ENCODE peak calls at places on chromosomes 13 and 19, in six cellular contexts. A is thoracic aorta, R is tibial artery, S is heart left ventricle, G is cardiac muscle cell, N is suprapubic skin. B is an unnamed sample. For H3K4me1, the result is how much of the 10 kb centered on the place peaks cover.

GRCh38 chr13:80783926-80784325 is 443.0 kb upstream of the SPRY2 start:
- DNase-seq in A (no peak), R (no peak), S (no peak), G (no peak), N (no peak), B (no peak)

GRCh38 chr19:57351867-57352266 is 796 bp downstream of the ZNF304 start:
- DNase-seq in A (no peak), R (no peak), S (no peak), G (no peak), N (no peak), B (peak)

GRCh38 chr19:18772620-18773587 is 18.2 kb downstream of the COMP start:
- DNase-seq in A (no peak), R (no peak), S (no peak), G (no peak), N (no peak), B (peak)

GRCh38 chr19:33299061-33299665 is 3.2 kb downstream of the CEBPA start:
- DNase-seq in A (no peak), R (no peak), S (no peak), G (no peak), N (peak), B (no peak)

GRCh38 chr19:28519950-28520861 is 692.7 kb downstream of the UQCRFS1 start:
- DNase-seq in A (no peak), R (no peak), S (no peak), G (no peak), N (no peak), B (peak)

GRCh38 chr19:35015576-35016351 is 14.5 kb upstream of the SCN1B start:
- DNase-seq in A (no peak), R (no peak), S (no peak), G (no peak), N (no peak), B (no peak)

GRCh38 chr13:43905435-43906031 is 25.8 kb downstream of the LACC1 start:
- DNase-seq in A (no peak), R (peak), S (no peak), G (peak), N (no peak), B (peak)

GRCh38 chr13:31431722-31432137 is 232.0 kb downstream of the B3GLCT start:
- DNase-seq in A (no peak), R (peak), S (peak), G (peak), N (peak), B (peak)

GRCh38 chr19:47813304-47813994 is 8.3 kb upstream of the CRX start:
- DNase-seq in A (no peak), R (peak), S (peak), G (peak), N (peak), B (no peak)

GRCh38 chr13:39612023-39612637 is 9.1 kb upstream of the LHFPL6 start:
- DNase-seq in A (peak), R (peak), S (peak), G (peak), N (peak), B (peak)

GRCh38 chr19:17703823-17704463 is 15.3 kb upstream of the MAP1S start:
- DNase-seq in A (no peak), R (peak), S (peak), G (peak), N (no peak), B (no peak)

GRCh38 chr13:77506874-77507273 is 28.6 kb upstream of the SCEL start:
- DNase-seq in A (no peak), R (no peak), S (no peak), G (no peak), N (no peak), B (no peak)

GRCh38 chr19:34149873-34150272 is 22.4 kb upstream of the LSM14A start:
- DNase-seq in A (no peak), R (no peak), S (no peak), G (no peak), N (no peak), B (no peak)

GRCh38 chr13:73109288-73109899 is 50.6 kb downstream of the KLF5 start:
- DNase-seq in A (no peak), R (no peak), S (no peak), G (no peak), N (no peak), B (no peak)

GRCh38 chr19:495440-496332 is 600 bp upstream of the MADCAM1 start:
- DNase-seq in A (no peak), R (no peak), S (no peak), G (no peak), N (no peak), B (no peak)

DNA sequence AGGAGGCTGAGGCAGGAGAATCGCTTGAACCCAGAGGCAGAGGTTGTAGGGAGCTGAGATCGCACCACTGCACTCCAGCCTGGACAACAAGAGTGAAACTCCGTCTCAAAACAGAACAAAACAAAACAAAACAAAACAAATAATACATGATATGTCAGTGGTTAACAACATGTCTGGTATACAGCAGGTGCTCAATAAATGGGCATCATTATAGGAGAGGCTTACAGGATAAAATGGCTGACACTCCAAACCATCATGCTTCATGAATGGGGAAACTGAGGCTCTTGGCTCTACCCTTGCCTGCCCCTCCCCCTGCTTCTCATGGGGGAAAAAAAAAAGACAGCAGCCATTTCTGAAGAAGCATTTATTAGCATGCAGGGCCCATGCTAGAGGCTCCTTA is 3.0 kb upstream of the RAB3D start:
- DNase-seq in A (no peak), R (no peak), S (no peak), G (no peak), N (no peak), B (no peak)
- H3K4me1 ChIP-seq in A (half or more), R (under half), S (half or more), G (under half), N (half or more), B (under half)

GRCh38 chr13:33259296-33259695 is 26.3 kb downstream of the STARD13 start:
- DNase-seq in A (no peak), R (no peak), S (no peak), G (no peak), N (no peak), B (no peak)
- H3K27ac ChIP-seq in A (no peak), R (no peak), S (peak), G (no peak), N (peak), B (no peak)

GRCh38 chr13:50989476-50989875 is 79.9 kb downstream of the RNASEH2B start:
- DNase-seq in A (no peak), R (peak), S (no peak), G (peak), N (no peak), B (no peak)
- TF ChIP-seq CTCF in A (no peak), R (no peak), S (peak), G (peak), N (no peak), B (peak)

GRCh38 chr13:98276486-98276885 is 99.4 kb upstream of the RNF113B start:
- DNase-seq in A (no peak), R (no peak), S (no peak), G (no peak), N (no peak), B (no peak)
- H3K4me1 ChIP-seq in A (under half), R (under half), S (under half), G (under half), N (under half), B (under half)

DNA sequence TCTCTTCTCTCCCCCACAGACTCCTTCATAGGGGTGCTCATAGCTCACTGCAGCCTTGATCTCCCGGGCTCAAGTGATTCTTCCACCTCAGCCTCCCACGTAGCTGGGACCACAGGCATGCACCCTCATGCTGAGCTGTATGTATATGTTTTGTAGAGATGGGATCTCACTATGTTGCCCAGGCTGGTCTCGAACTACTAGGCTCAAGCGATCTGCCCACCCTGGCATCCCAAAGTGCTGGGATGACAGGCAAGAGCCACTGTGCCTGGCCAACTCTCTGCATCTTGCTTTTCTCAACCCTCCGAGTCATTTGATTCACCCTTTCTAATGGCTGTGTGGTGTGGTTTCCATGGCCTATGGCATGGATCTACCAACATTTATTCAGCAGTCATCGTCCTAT is 10.1 kb upstream of the IRGC start:
- DNase-seq in A (no peak), R (no peak), S (no peak), G (no peak), N (no peak), B (no peak)
- H3K27ac ChIP-seq in A (no peak), R (no peak), S (no peak), G (no peak), N (no peak), B (no peak)

GRCh38 chr19:15421726-15422260 is 3.0 kb upstream of the AKAP8L start:
- DNase-seq in A (no peak), R (no peak), S (peak), G (no peak), N (no peak), B (no peak)

GRCh38 chr19:15423130-15423529 is 4.3 kb upstream of the AKAP8L start:
- DNase-seq in A (no peak), R (no peak), S (no peak), G (no peak), N (no peak), B (no peak)

GRCh38 chr19:15419413-15420025 is 731 bp upstream of the AKAP8L start:
- DNase-seq in A (no peak), R (no peak), S (no peak), G (no peak), N (no peak), B (no peak)

GRCh38 chr19:15422311-15423075 is 3.7 kb upstream of the AKAP8L start:
- DNase-seq in A (no peak), R (no peak), S (no peak), G (no peak), N (no peak), B (no peak)

DNA sequence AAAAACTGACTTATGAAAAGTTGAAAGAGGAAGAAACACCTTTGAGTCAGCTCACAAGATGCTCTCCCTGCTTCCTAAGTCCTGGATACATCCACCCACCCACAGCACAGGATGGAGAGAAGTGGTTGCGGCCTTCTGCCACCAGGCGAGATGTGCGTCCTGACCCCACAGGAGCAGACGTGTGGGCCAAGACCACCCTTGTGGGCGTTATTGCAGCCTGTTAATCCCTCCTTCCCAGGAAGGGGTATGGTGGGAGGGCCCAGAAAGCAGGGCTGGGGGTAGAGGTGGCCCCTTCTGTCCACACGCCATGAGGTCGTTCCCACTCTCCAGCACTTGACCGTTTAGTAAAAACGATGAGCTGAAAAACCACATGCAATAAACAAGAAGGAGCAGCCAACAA is 2.3 kb upstream of the AKAP8L start:
- DNase-seq in A (no peak), R (no peak), S (no peak), G (no peak), N (no peak), B (no peak)
- TF ChIP-seq CTCF in A (no peak), R (no peak), S (no peak), G (no peak), N (no peak), B (no peak)

DNA sequence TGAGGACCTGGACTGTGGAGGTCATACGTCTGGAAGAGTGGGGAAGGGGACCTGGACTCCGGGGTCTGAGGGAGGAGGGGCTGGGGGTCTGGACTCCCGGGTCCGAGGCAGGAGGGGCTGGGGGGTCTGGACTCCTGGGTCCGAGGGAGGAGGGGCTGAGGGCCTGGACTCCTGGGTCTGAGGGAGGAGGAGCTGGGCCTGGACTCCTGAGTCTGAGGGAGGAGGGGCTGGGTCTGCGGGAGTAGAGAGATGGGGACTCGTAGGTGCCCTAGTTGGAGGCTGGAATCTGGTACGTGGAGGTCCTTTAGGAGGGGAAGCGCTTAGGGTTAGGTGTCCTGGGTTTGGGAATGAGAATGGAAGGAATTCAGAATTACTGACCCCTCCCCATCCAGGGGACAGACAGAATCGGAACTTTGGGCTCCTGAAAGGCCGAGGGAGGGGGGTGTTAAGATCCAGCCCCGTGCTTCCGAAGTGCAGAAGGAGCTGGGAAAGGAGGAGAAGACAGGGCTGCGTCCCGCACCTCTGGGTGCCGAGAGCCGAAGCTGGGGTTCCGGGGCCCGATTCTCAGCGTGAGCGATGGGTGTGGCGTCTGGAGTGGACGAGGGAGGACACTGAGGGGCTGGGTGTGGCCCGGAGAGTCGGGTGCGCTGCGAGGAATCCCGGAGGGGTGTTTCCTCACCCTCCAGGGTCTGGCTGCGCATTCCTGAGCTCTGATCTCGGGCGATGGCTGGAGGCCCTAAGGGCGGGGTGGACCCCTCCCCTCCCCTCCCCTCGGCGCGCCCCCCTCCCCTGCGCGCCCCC is 608 bp downstream of the MYADM start:
- DNase-seq in A (no peak), R (peak), S (peak), G (peak), N (peak), B (no peak)
- H3K4me1 ChIP-seq in A (under half), R (under half), S (half or more), G (under half), N (half or more), B (under half)